ENCODE peak calls at places on chromosomes 3 and 15, in four cellular contexts. O is progenitor cell of endocrine pancreas, S is body of pancreas, R is H9. W is an unnamed sample.

GRCh38 chr3:159174715-159175390 is 373.0 kb downstream of the MFSD1 start:
- DNase-seq in O (no peak), S (no peak), R (no peak), W (no peak)

GRCh38 chr3:112366428-112366931 is 33.5 kb downstream of the CD200 start:
- DNase-seq in O (no peak), S (no peak), R (no peak), W (no peak)

GRCh38 chr15:66254364-66255292 is 1.1 kb upstream of the MEGF11 start:
- DNase-seq in O (no peak), S (no peak), R (peak; percentile 63), W (no peak)

GRCh38 chr3:158918008-158918407 is 116.2 kb downstream of the MFSD1 start:
- DNase-seq in O (peak; percentile 47), S (peak; percentile 66), R (peak; percentile 75), W (peak; percentile 71)

GRCh38 chr15:76176487-76177085 is 116.8 kb downstream of the TMEM266 start:
- DNase-seq in O (no peak), S (no peak), R (no peak), W (no peak)

GRCh38 chr3:63966871-63967270 is 54.7 kb upstream of the SCAANT1 start:
- DNase-seq in O (no peak), S (no peak), R (no peak), W (no peak)

GRCh38 chr15:44215594-44215993 is 20.5 kb upstream of the FRMD5 start:
- DNase-seq in O (no peak), S (no peak), R (no peak), W (no peak)

GRCh38 chr3:179716226-179716625 is 63.4 kb downstream of the USP13 start:
- DNase-seq in O (no peak), S (no peak), R (no peak), W (no peak)

GRCh38 chr3:10213156-10213792 is 35.0 kb upstream of the TATDN2 start:
- DNase-seq in O (no peak), S (no peak), R (no peak), W (no peak)

GRCh38 chr3:124117486-124117885 is 125.6 kb upstream of the ROPN1 start:
- DNase-seq in O (no peak), S (no peak), R (no peak), W (no peak)

GRCh38 chr15:53072077-53072476 is 281.9 kb upstream of the ONECUT1 start:
- DNase-seq in O (peak; percentile 85), S (peak; percentile 99), R (peak; percentile 88), W (no peak)

GRCh38 chr15:99994849-99995248 is 261.6 kb upstream of the LYSMD4 start:
- DNase-seq in O (no peak), S (no peak), R (no peak), W (no peak)

GRCh38 chr3:46504780-46505179 is 7.0 kb downstream of the RTP3 start:
- DNase-seq in O (no peak), S (no peak), R (no peak), W (no peak)

GRCh38 chr3:182486459-182486858 is 306.8 kb upstream of the ATP11B start:
- DNase-seq in O (no peak), S (no peak), R (no peak), W (no peak)

GRCh38 chr3:58580826-58581327 is 3.7 kb upstream of the FAM107A start:
- DNase-seq in O (no peak), S (no peak), R (no peak), W (no peak)

GRCh38 chr3:187741403-187742350 is 3.6 kb downstream of the BCL6 start:
- DNase-seq in O (no peak), S (peak; percentile 78), R (peak; percentile 54), W (peak; percentile 68)

GRCh38 chr15:89068325-89068784 is 19.9 kb upstream of the ABHD2 start:
- DNase-seq in O (no peak), S (peak; percentile 20), R (no peak), W (no peak)

GRCh38 chr3:33388374-33389100 is 51.7 kb downstream of the UBP1 start:
- DNase-seq in O (no peak), S (no peak), R (no peak), W (no peak)

GRCh38 chr3:27325419-27325818 is 43.8 kb downstream of the NEK10 start:
- DNase-seq in O (no peak), S (no peak), R (no peak), W (no peak)

GRCh38 chr3:146843476-146843875 is 238.3 kb upstream of the PLSCR5 start:
- DNase-seq in O (no peak), S (no peak), R (no peak), W (no peak)

GRCh38 chr3:69200384-69201068 is 78.1 kb upstream of the LMOD3 start:
- DNase-seq in O (no peak), S (peak; percentile 76), R (no peak), W (no peak)

GRCh38 chr3:170021083-170021482 is 16.7 kb upstream of the GPR160 start:
- DNase-seq in O (no peak), S (no peak), R (no peak), W (no peak)

GRCh38 chr15:57607570-57608000 is 15.9 kb downstream of the MYZAP start:
- DNase-seq in O (no peak), S (peak; percentile 46), R (no peak), W (no peak)

GRCh38 chr3:73295511-73296257 is 234.2 kb downstream of the EBLN2 start:
- DNase-seq in O (no peak), S (no peak), R (no peak), W (no peak)

GRCh38 chr15:80967451-80967850 is 22.2 kb downstream of the MESD start:
- DNase-seq in O (no peak), S (no peak), R (peak; percentile 91), W (no peak)

GRCh38 chr3:181712505-181713299 is 977 bp downstream of the SOX2 start:
- DNase-seq in O (no peak), S (no peak), R (no peak), W (peak; percentile 75)

GRCh38 chr3:154427685-154428291 is 2.2 kb downstream of the GPR149 start:
- DNase-seq in O (no peak), S (no peak), R (peak; percentile 56), W (peak; percentile 54)

GRCh38 chr15:51312132-51312531 is 26.3 kb downstream of the CYP19A1 start:
- DNase-seq in O (no peak), S (no peak), R (no peak), W (no peak)

GRCh38 chr15:92655178-92655995 is at the start of gene FAM174B:
- DNase-seq in O (peak; percentile 45), S (peak; percentile 82), R (peak; percentile 73), W (peak; percentile 71)

GRCh38 chr3:134302674-134303073 is 52.0 kb upstream of the RYK start:
- DNase-seq in O (no peak), S (no peak), R (no peak), W (no peak)

GRCh38 chr3:16085884-16086608 is 88.4 kb upstream of the GALNT15 start:
- DNase-seq in O (no peak), S (peak; percentile 24), R (no peak), W (no peak)

GRCh38 chr3:30245805-30246622 is 360.4 kb upstream of the TGFBR2 start:
- DNase-seq in O (no peak), S (no peak), R (no peak), W (no peak)

GRCh38 chr3:177282028-177282655 is 84.9 kb upstream of the TBL1XR1 start:
- DNase-seq in O (no peak), S (no peak), R (no peak), W (no peak)

GRCh38 chr3:127768346-127769008 is 53.8 kb downstream of the MGLL start:
- DNase-seq in O (no peak), S (no peak), R (no peak), W (no peak)
- TF ChIP-seq CTCF in O (no peak), S (no peak), R (no peak), W (no peak)

GRCh38 chr3:171948674-171949073 is 90.7 kb upstream of the FNDC3B start:
- DNase-seq in O (no peak), S (no peak), R (no peak), W (no peak)
- TF ChIP-seq CTCF in O (no peak), S (no peak), R (no peak), W (no peak)

GRCh38 chr3:125606291-125606690 is 11.0 kb upstream of the OSBPL11 start:
- DNase-seq in O (no peak), S (no peak), R (no peak), W (no peak)

GRCh38 chr3:125608419-125608818 is 13.1 kb upstream of the OSBPL11 start:
- DNase-seq in O (no peak), S (no peak), R (no peak), W (no peak)

GRCh38 chr3:125605771-125606170 is 10.5 kb upstream of the OSBPL11 start:
- DNase-seq in O (no peak), S (no peak), R (no peak), W (no peak)

DNA sequence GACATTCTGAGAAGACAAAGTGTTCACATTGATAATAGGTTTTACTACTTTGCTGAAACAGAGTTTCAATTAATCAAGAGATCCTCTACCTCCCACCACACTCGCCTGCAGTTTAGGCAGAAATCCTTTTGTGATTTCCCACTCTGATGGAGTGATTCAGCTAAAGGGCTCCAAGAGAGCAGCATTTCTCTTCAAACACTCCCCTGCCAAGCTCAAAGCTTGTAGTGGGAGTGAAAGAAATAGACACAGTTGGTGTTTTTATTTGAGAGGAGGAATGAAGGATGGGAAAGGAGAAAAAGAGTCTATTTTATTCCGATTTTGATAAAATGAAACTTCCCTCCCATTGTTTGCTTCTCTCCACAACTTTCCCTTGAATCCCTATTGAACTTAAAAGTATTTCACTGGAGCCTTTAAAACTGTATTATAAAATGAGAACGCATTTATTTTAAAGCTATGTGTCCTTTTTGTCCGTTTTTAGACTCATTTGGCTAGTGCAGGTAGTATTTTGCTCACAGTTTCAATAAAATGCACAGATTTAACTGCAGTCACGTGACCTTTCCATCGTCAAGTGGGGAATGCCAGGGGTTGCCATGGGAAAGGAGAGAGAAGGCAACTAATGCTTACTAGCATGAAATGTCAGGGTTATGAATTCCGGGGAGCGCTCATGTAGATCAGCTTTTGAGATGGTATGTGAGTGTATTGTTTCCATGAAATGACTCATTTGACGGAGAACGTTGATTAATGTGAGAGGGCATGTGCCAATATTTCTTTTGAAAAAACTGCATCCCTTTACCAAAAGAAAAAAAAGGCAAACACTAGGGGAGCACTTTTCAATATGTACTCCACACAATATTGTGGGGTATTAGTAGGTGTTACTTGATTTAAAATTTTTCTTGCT is 7.7 kb upstream of the OSBPL11 start:
- DNase-seq in O (no peak), S (peak; percentile 14), R (no peak), W (no peak)
- TF ChIP-seq CTCF in O (peak; percentile 16), S (no peak), R (peak; percentile 31), W (no peak)

GRCh38 chr3:115293321-115293720 is 146.2 kb upstream of the ZBTB20 start:
- DNase-seq in O (no peak), S (no peak), R (no peak), W (no peak)
- TF ChIP-seq CTCF in O (no peak), S (no peak), R (no peak), W (no peak)

GRCh38 chr3:142366434-142366833 is 81.4 kb downstream of the XRN1 start:
- DNase-seq in O (no peak), S (no peak), R (no peak), W (no peak)
- TF ChIP-seq CTCF in O (peak; percentile 46), S (no peak), R (peak; percentile 59), W (peak; percentile 13)

DNA sequence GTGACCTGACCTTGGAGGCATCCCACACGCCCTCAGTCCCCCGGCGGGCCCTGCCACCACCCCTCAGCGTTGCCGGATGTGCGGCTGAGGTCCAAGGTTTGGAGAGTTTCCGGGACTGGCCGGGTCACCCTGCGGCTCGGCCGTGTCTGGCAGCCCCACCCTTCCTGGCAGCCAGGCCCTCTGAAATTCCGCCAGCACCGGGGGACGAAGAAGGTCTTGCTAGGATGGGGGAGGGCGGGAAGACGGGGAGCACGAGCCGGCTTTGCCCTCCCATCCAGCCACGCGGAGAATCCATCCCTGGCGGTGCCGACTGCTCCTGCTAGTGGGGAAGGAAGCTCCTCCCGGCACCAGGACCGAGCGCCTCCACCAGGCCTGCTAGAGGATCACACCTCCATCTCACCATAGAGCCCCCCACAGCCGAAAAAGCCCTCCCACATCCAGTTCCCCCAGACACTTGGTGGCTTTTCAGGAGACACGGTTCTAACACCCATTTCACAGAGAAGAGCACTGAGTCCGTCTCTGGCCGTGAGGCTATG is 81.5 kb downstream of the CPN2 start:
- DNase-seq in O (no peak), S (peak; percentile 56), R (peak; percentile 85), W (peak; percentile 44)
- TF ChIP-seq CTCF in O (peak; percentile 14), S (peak; percentile 39), R (peak; percentile 70), W (no peak)